ENCODE peak calls at places on chromosomes 7 and 10, in four cellular contexts. One of them, this sample, is unnamed.

GRCh38 chr10:89643812-89644690 is 991 bp downstream of the PANK1 start:
- DNase-seq in stimulated activated naive B cell treated with anti-CD40 and anti-IgM and Interleukin-4, amounts not matched to agents 10 μg/mL and 1 μg/mL and 100 μg/mL, for 72 hours: peak; percentile 77
- DNase-seq in keratinocyte: peak; percentile 82
- DNase-seq in Kasumi-1: peak; percentile 100
- DNase-seq in this sample: peak; percentile 71

GRCh38 chr7:143172354-143172753 is 10.9 kb upstream of the TAS2R39 start:
- DNase-seq in stimulated activated naive B cell treated with anti-CD40 and anti-IgM and Interleukin-4, amounts not matched to agents 10 μg/mL and 1 μg/mL and 100 μg/mL, for 72 hours: no peak
- DNase-seq in keratinocyte: no peak
- DNase-seq in Kasumi-1: no peak
- DNase-seq in this sample: peak; percentile 78

GRCh38 chr7:121027761-121028681 is 39.5 kb downstream of the CPED1 start:
- DNase-seq in stimulated activated naive B cell treated with anti-CD40 and anti-IgM and Interleukin-4, amounts not matched to agents 10 μg/mL and 1 μg/mL and 100 μg/mL, for 72 hours: no peak
- DNase-seq in keratinocyte: no peak
- DNase-seq in Kasumi-1: no peak
- DNase-seq in this sample: no peak

GRCh38 chr10:118102116-118102515 is 55.4 kb upstream of the RAB11FIP2 start:
- DNase-seq in stimulated activated naive B cell treated with anti-CD40 and anti-IgM and Interleukin-4, amounts not matched to agents 10 μg/mL and 1 μg/mL and 100 μg/mL, for 72 hours: no peak
- DNase-seq in keratinocyte: no peak
- DNase-seq in Kasumi-1: no peak
- DNase-seq in this sample: no peak

GRCh38 chr10:2963889-2964631 is 103.3 kb upstream of the PFKP start:
- DNase-seq in stimulated activated naive B cell treated with anti-CD40 and anti-IgM and Interleukin-4, amounts not matched to agents 10 μg/mL and 1 μg/mL and 100 μg/mL, for 72 hours: no peak
- DNase-seq in keratinocyte: no peak
- DNase-seq in Kasumi-1: no peak
- DNase-seq in this sample: no peak

GRCh38 chr10:21524131-21524525 is 1.4 kb downstream of the SKIDA1 start:
- DNase-seq in stimulated activated naive B cell treated with anti-CD40 and anti-IgM and Interleukin-4, amounts not matched to agents 10 μg/mL and 1 μg/mL and 100 μg/mL, for 72 hours: no peak
- DNase-seq in keratinocyte: no peak
- DNase-seq in Kasumi-1: no peak
- DNase-seq in this sample: no peak

GRCh38 chr7:11557627-11558026 is 274.4 kb downstream of the THSD7A start:
- DNase-seq in stimulated activated naive B cell treated with anti-CD40 and anti-IgM and Interleukin-4, amounts not matched to agents 10 μg/mL and 1 μg/mL and 100 μg/mL, for 72 hours: no peak
- DNase-seq in keratinocyte: no peak
- DNase-seq in Kasumi-1: peak; percentile 56
- DNase-seq in this sample: no peak

GRCh38 chr7:142418316-142418715 is 160.5 kb upstream of the PRSS58 start:
- DNase-seq in stimulated activated naive B cell treated with anti-CD40 and anti-IgM and Interleukin-4, amounts not matched to agents 10 μg/mL and 1 μg/mL and 100 μg/mL, for 72 hours: no peak
- DNase-seq in keratinocyte: no peak
- DNase-seq in Kasumi-1: peak; percentile 63
- DNase-seq in this sample: no peak

GRCh38 chr10:117239031-117239430 is 1.9 kb upstream of the SLC18A2 start:
- DNase-seq in stimulated activated naive B cell treated with anti-CD40 and anti-IgM and Interleukin-4, amounts not matched to agents 10 μg/mL and 1 μg/mL and 100 μg/mL, for 72 hours: no peak
- DNase-seq in keratinocyte: no peak
- DNase-seq in Kasumi-1: no peak
- DNase-seq in this sample: no peak

GRCh38 chr7:116528008-116528789 is 3.4 kb downstream of the CAV1 start:
- DNase-seq in stimulated activated naive B cell treated with anti-CD40 and anti-IgM and Interleukin-4, amounts not matched to agents 10 μg/mL and 1 μg/mL and 100 μg/mL, for 72 hours: no peak
- DNase-seq in keratinocyte: no peak
- DNase-seq in Kasumi-1: no peak
- DNase-seq in this sample: peak; percentile 6

GRCh38 chr10:76352300-76352699 is 920.9 kb downstream of the LRMDA start:
- DNase-seq in stimulated activated naive B cell treated with anti-CD40 and anti-IgM and Interleukin-4, amounts not matched to agents 10 μg/mL and 1 μg/mL and 100 μg/mL, for 72 hours: no peak
- DNase-seq in keratinocyte: no peak
- DNase-seq in Kasumi-1: no peak
- DNase-seq in this sample: no peak

GRCh38 chr7:18289801-18290200 is 205.7 kb upstream of the HDAC9 start:
- DNase-seq in stimulated activated naive B cell treated with anti-CD40 and anti-IgM and Interleukin-4, amounts not matched to agents 10 μg/mL and 1 μg/mL and 100 μg/mL, for 72 hours: no peak
- DNase-seq in keratinocyte: no peak
- DNase-seq in Kasumi-1: no peak
- DNase-seq in this sample: no peak